ENCODE peak calls at places on chromosomes 2 and 18, in five cellular contexts. S, W, D, B and V are unnamed samples.

GRCh38 chr2:46814160-46814559 is 101.4 kb downstream of the MCFD2 start:
- DNase-seq in S (peak), B (no peak), D (peak), W (no peak), V (peak)

GRCh38 chr2:210128961-210129360 is 42.2 kb downstream of the KANSL1L start:
- DNase-seq in S (no peak), B (no peak), D (no peak), W (no peak), V (no peak)

GRCh38 chr18:7065736-7066135 is 51.9 kb downstream of the LAMA1 start:
- DNase-seq in B (no peak), W (no peak), D (peak), S (no peak), V (no peak)

GRCh38 chr2:47653909-47654789 is 128.8 kb upstream of the MSH6 start:
- DNase-seq in S (peak), B (no peak), W (peak), D (peak), V (peak)

GRCh38 chr2:141767051-141767450 is 363.8 kb downstream of the LRP1B start:
- DNase-seq in W (no peak), B (no peak), D (peak), S (peak), V (peak)

GRCh38 chr18:67932261-67932660 is 415.7 kb upstream of the DSEL start:
- DNase-seq in W (no peak), D (no peak), B (no peak), S (no peak), V (no peak)

GRCh38 chr2:19038096-19039015 is 320.1 kb downstream of the OSR1 start:
- DNase-seq in B (no peak), S (peak), W (no peak), D (peak), V (peak)

GRCh38 chr18:24975499-24975898 is 376.5 kb downstream of the ZNF521 start:
- DNase-seq in S (no peak), D (no peak), B (no peak), W (no peak), V (no peak)

GRCh38 chr2:77521931-77522470 is at the start of gene LRRTM4:
- DNase-seq in W (peak), D (no peak), B (no peak), S (no peak), V (no peak)

GRCh38 chr2:178152033-178152432 is 39.8 kb downstream of the RBM45 start:
- DNase-seq in S (peak), W (no peak), D (no peak), B (no peak), V (peak)

GRCh38 chr2:105919826-105920225 is 175.1 kb downstream of the NCK2 start:
- DNase-seq in W (no peak), D (peak), B (no peak), S (peak), V (peak)

GRCh38 chr2:178870703-178871102 is 63.5 kb upstream of the TTN start:
- DNase-seq in B (no peak), D (peak), W (no peak), S (peak), V (no peak)

GRCh38 chr2:177393381-177393780 is 808 bp downstream of the AGPS start:
- DNase-seq in W (peak), S (no peak), D (no peak), B (no peak), V (peak)

GRCh38 chr2:8320305-8320704 is 361.6 kb upstream of the ID2 start:
- DNase-seq in D (no peak), B (no peak), S (no peak), W (no peak), V (no peak)

GRCh38 chr18:40935423-40935822 is 1019.6 kb upstream of the PIK3C3 start:
- DNase-seq in W (peak), B (no peak), D (peak), S (peak), V (peak)

GRCh38 chr2:240463274-240463865 is 27.9 kb downstream of the GPC1 start:
- DNase-seq in B (no peak), S (no peak), W (no peak), D (peak), V (no peak)

GRCh38 chr18:10727477-10727876 is 201.7 kb downstream of the NAPG start:
- DNase-seq in S (peak), B (no peak), W (no peak), D (peak), V (no peak)

GRCh38 chr2:231926761-231927565 is 767 bp upstream of the NPPC start:
- DNase-seq in B (peak), S (peak), W (peak), D (no peak), V (no peak)

GRCh38 chr18:79345366-79345765 is 50.4 kb upstream of the NFATC1 start:
- DNase-seq in B (no peak), W (no peak), S (no peak), D (no peak), V (no peak)

GRCh38 chr2:44181648-44182047 is 13.0 kb downstream of the PPM1B start:
- DNase-seq in S (no peak), B (no peak), W (no peak), D (no peak), V (no peak)

GRCh38 chr2:27720004-27720551 is 51.4 kb upstream of the MRPL33 start:
- DNase-seq in S (peak), W (no peak), D (peak), B (no peak), V (peak)

GRCh38 chr2:11177871-11178598 is 22.8 kb downstream of the SLC66A3 start:
- DNase-seq in W (no peak), B (no peak), D (peak), S (peak), V (peak)

GRCh38 chr2:212532585-212532984 is 6.0 kb downstream of the ERBB4 start:
- DNase-seq in S (no peak), D (no peak), W (no peak), B (no peak), V (no peak)
- TF ChIP-seq CTCF in S (no peak), D (no peak), W (peak), B (no peak), V (no peak)

GRCh38 chr2:155633887-155634570 is 698.5 kb downstream of the NR4A2 start:
- DNase-seq in B (no peak), D (no peak), S (no peak), W (no peak), V (no peak)
- TF ChIP-seq CTCF in B (no peak), D (no peak), S (no peak), W (no peak), V (no peak)

GRCh38 chr2:60109744-60110143 is 443.7 kb downstream of the BCL11A start:
- DNase-seq in B (no peak), D (no peak), S (no peak), W (no peak), V (no peak)
- TF ChIP-seq CTCF in B (no peak), D (no peak), S (no peak), W (no peak), V (no peak)

GRCh38 chr18:57929922-57930321 is 114.1 kb upstream of the NEDD4L start:
- DNase-seq in B (no peak), D (no peak), W (no peak), S (no peak), V (no peak)
- TF ChIP-seq CTCF in B (no peak), D (no peak), W (no peak), S (no peak), V (no peak)

GRCh38 chr18:48669180-48669675 is 130.4 kb downstream of the CTIF start:
- DNase-seq in W (no peak), D (no peak), B (no peak), S (no peak), V (no peak)

GRCh38 chr18:48668466-48669179 is 129.8 kb downstream of the CTIF start:
- DNase-seq in B (no peak), D (no peak), S (no peak), W (no peak), V (no peak)

GRCh38 chr18:48666613-48667012 is 127.8 kb downstream of the CTIF start:
- DNase-seq in D (no peak), W (no peak), S (no peak), B (no peak), V (no peak)

GRCh38 chr18:48665654-48666053 is 126.8 kb downstream of the CTIF start:
- DNase-seq in S (no peak), W (no peak), D (no peak), B (no peak), V (no peak)

GRCh38 chr18:48667276-48668254 is 128.7 kb downstream of the CTIF start:
- DNase-seq in W (peak), S (peak), D (no peak), B (no peak), V (no peak)
- TF ChIP-seq CTCF in W (peak), S (peak), D (peak), B (no peak), V (peak)